ENCODE peak calls at places on chromosomes 2 and 18, in eight cellular contexts. C is activated CD4-positive, CD25-positive, alpha-beta regulatory T cell; Q is GF-D8; F is Calu3; J is brain microvascular endothelial cell; K is GM13977; G is H7; M is AG10803. V is an unnamed sample.
A peak's percentile ranks its signal among the peaks of the same experiment; 100 is the strongest.

GRCh38 chr2:119553687-119554344 is 9.6 kb downstream of the CFAP221 start:
- DNase-seq in F (peak; percentile 65), C (no peak), G (no peak), J (no peak), M (no peak), Q (no peak), K (no peak), V (no peak)

GRCh38 chr2:164826293-164827243 is 15.1 kb downstream of the COBLL1 start:
- DNase-seq in Q (no peak), F (peak; percentile 73), C (no peak), M (peak; percentile 73), J (no peak), G (no peak), K (no peak), V (no peak)

GRCh38 chr2:226678422-226678821 is 121.2 kb downstream of the IRS1 start:
- DNase-seq in C (no peak), K (no peak), Q (no peak), F (no peak), M (no peak), J (no peak), G (no peak), V (no peak)

GRCh38 chr18:78739843-78740677 is 239.6 kb upstream of the SALL3 start:
- DNase-seq in Q (no peak), C (no peak), M (no peak), K (no peak), J (no peak), G (no peak), F (no peak), V (no peak)

GRCh38 chr2:187924293-187924692 is 367.4 kb upstream of the GULP1 start:
- DNase-seq in F (no peak), M (no peak), G (no peak), Q (no peak), K (no peak), C (no peak), J (no peak), V (no peak)

GRCh38 chr2:47456851-47457250 is 53.9 kb downstream of the MSH2 start:
- DNase-seq in F (no peak), M (no peak), K (no peak), G (no peak), Q (peak; percentile 68), C (no peak), J (no peak), V (no peak)

GRCh38 chr2:64807417-64807816 is 153.7 kb upstream of the SERTAD2 start:
- DNase-seq in Q (no peak), F (peak; percentile 64), J (peak; percentile 100), M (peak; percentile 99), C (no peak), K (peak; percentile 45), G (no peak), V (no peak)

GRCh38 chr2:173286153-173286809 is 68.4 kb upstream of the CDCA7 start:
- DNase-seq in G (peak; percentile 39), C (no peak), F (peak; percentile 16), M (no peak), Q (no peak), K (peak; percentile 71), J (no peak), V (no peak)

GRCh38 chr2:219645631-219646527 is 18.4 kb downstream of the SLC4A3 start:
- DNase-seq in F (no peak), C (no peak), K (no peak), G (no peak), M (peak; percentile 84), J (peak; percentile 71), Q (no peak), V (no peak)

GRCh38 chr2:148814143-148814852 is 60.7 kb upstream of the KIF5C start:
- DNase-seq in C (no peak), F (peak; percentile 18), K (no peak), G (no peak), M (peak; percentile 33), Q (no peak), J (peak; percentile 60), V (no peak)

GRCh38 chr2:100537918-100538317 is 24.9 kb upstream of the PDCL3 start:
- DNase-seq in C (no peak), Q (no peak), M (no peak), F (no peak), G (no peak), J (no peak), K (no peak), V (no peak)

GRCh38 chr2:71861186-71862160 is 286.2 kb downstream of the CYP26B1 start:
- DNase-seq in F (no peak), Q (no peak), G (no peak), C (no peak), M (no peak), J (no peak), K (no peak), V (no peak)

GRCh38 chr2:136135924-136136906 is 18.3 kb upstream of the CXCR4 start:
- DNase-seq in M (no peak), Q (peak; percentile 91), K (peak; percentile 49), J (no peak), F (no peak), G (no peak), C (peak; percentile 59), V (no peak)

GRCh38 chr2:141698500-141698899 is 432.3 kb downstream of the LRP1B start:
- DNase-seq in Q (no peak), G (no peak), M (no peak), F (no peak), C (no peak), K (no peak), J (no peak), V (no peak)

GRCh38 chr2:48312126-48312525 is 217.8 kb upstream of the STON1 start:
- DNase-seq in M (no peak), Q (no peak), F (no peak), K (no peak), C (no peak), G (no peak), J (no peak), V (no peak)

GRCh38 chr2:229164545-229165249 is 106.4 kb downstream of the PID1 start:
- DNase-seq in C (no peak), K (no peak), J (no peak), M (peak; percentile 28), Q (no peak), G (no peak), F (no peak), V (no peak)

GRCh38 chr2:46489430-46489829 is 10.1 kb downstream of the TMEM247 start:
- DNase-seq in Q (no peak), C (no peak), J (no peak), M (peak; percentile 11), G (no peak), F (no peak), K (no peak), V (no peak)

GRCh38 chr18:25055076-25055475 is 296.9 kb downstream of the ZNF521 start:
- DNase-seq in K (no peak), M (peak; percentile 57), C (no peak), G (no peak), Q (no peak), F (no peak), J (no peak), V (no peak)

GRCh38 chr2:5742126-5742525 is 49.9 kb downstream of the SOX11 start:
- DNase-seq in M (no peak), G (peak; percentile 49), Q (no peak), C (no peak), J (no peak), K (no peak), F (no peak), V (no peak)

GRCh38 chr2:229779650-229780049 is 65.3 kb upstream of the DNER start:
- DNase-seq in J (no peak), M (no peak), K (no peak), F (no peak), C (no peak), G (no peak), Q (no peak), V (no peak)

GRCh38 chr2:54570925-54571694 is 115.0 kb downstream of the SPTBN1 start:
- DNase-seq in J (peak; percentile 97), M (peak; percentile 95), G (no peak), Q (peak; percentile 95), K (peak; percentile 56), C (no peak), F (peak; percentile 62), V (no peak)

GRCh38 chr2:170155022-170155722 is 22.8 kb upstream of the MYO3B start:
- DNase-seq in K (peak; percentile 54), G (peak; percentile 43), F (peak; percentile 22), J (peak; percentile 53), Q (no peak), C (no peak), M (peak; percentile 40), V (no peak)

GRCh38 chr2:217900010-217900779 is 102.6 kb downstream of the TNS1 start:
- DNase-seq in M (no peak), G (no peak), C (no peak), K (no peak), F (no peak), Q (no peak), J (no peak), V (no peak)

GRCh38 chr2:231991664-231992063 is 30.2 kb downstream of the DIS3L2 start:
- DNase-seq in K (no peak), M (peak; percentile 20), F (no peak), J (no peak), G (no peak), Q (no peak), C (no peak), V (no peak)

GRCh38 chr18:3044931-3045698 is 32.2 kb upstream of the LPIN2 start:
- DNase-seq in C (no peak), J (no peak), Q (peak; percentile 53), M (no peak), G (no peak), F (peak; percentile 78), K (no peak), V (no peak)

GRCh38 chr2:101827246-101827645 is 129.7 kb downstream of the MAP4K4 start:
- DNase-seq in F (peak; percentile 45), Q (no peak), C (no peak), G (no peak), M (peak; percentile 76), J (peak; percentile 96), K (no peak), V (no peak)

GRCh38 chr18:2240311-2240705 is 331.0 kb downstream of the METTL4 start:
- DNase-seq in K (no peak), F (no peak), Q (no peak), J (no peak), G (no peak), C (no peak), M (peak; percentile 31), V (no peak)

GRCh38 chr2:120845281-120845680 is 109.6 kb downstream of the GLI2 start:
- DNase-seq in K (no peak), M (peak; percentile 58), C (no peak), Q (no peak), G (no peak), F (no peak), J (no peak), V (no peak)

GRCh38 chr18:48834421-48835011 is 116.2 kb downstream of the SMAD7 start:
- DNase-seq in K (peak; percentile 62), C (peak; percentile 38), Q (peak; percentile 72), G (no peak), M (peak; percentile 90), F (peak; percentile 75), J (peak; percentile 87), V (peak; percentile 28)

GRCh38 chr2:174797792-174798276 is 33.6 kb upstream of the CHRNA1 start:
- DNase-seq in M (peak; percentile 98), Q (no peak), G (no peak), C (no peak), J (no peak), K (no peak), F (no peak), V (no peak)

GRCh38 chr2:86703704-86704370 is 16.3 kb upstream of the RMND5A start:
- DNase-seq in K (no peak), G (no peak), Q (no peak), C (no peak), M (peak; percentile 77), J (no peak), F (peak; percentile 77), V (no peak)